ENCODE peak calls at places on chromosome 11, in four cellular contexts. C, Y, E and A are unnamed samples.

GRCh38 chr11:132493786-132494185 is 1038.5 kb downstream of the OPCML start:
- DNase-seq in C (no peak), E (no peak), Y (no peak), A (no peak)

GRCh38 chr11:16786131-16786530 is 47.7 kb downstream of the C11orf58 start:
- DNase-seq in Y (no peak), C (no peak), E (no peak), A (no peak)

GRCh38 chr11:32422545-32422944 is 12.8 kb downstream of the WT1 start:
- DNase-seq in Y (no peak), C (no peak), E (no peak), A (no peak)

GRCh38 chr11:10275714-10276113 is 18.3 kb downstream of the SBF2 start:
- DNase-seq in Y (no peak), C (no peak), E (no peak), A (no peak)

GRCh38 chr11:133896642-133897330 is 51.5 kb upstream of the SPATA19 start:
- DNase-seq in C (no peak), Y (no peak), E (no peak), A (no peak)

GRCh38 chr11:124758355-124759267 is 3.5 kb downstream of the ESAM start:
- DNase-seq in Y (peak), E (peak), C (peak), A (peak)

GRCh38 chr11:64914123-64914522 is 2.9 kb downstream of the ATG2A start:
- DNase-seq in Y (no peak), E (no peak), C (no peak), A (no peak)

GRCh38 chr11:119258180-119258579 is 52.0 kb downstream of the CBL start:
- DNase-seq in C (no peak), Y (peak), E (no peak), A (no peak)

GRCh38 chr11:106012744-106013143 is 9.3 kb downstream of the MSANTD4 start:
- DNase-seq in C (no peak), E (no peak), Y (peak), A (no peak)

GRCh38 chr11:10305964-10306918 is 1.4 kb downstream of the ADM start:
- DNase-seq in Y (peak), E (peak), C (peak), A (no peak)

GRCh38 chr11:122193457-122193856 is 77.4 kb upstream of the BLID start:
- DNase-seq in C (no peak), E (no peak), Y (no peak), A (no peak)

GRCh38 chr11:66745356-66746235 is 16.6 kb upstream of the SPTBN2 start:
- DNase-seq in E (peak), C (peak), Y (no peak), A (no peak)

GRCh38 chr11:46850829-46851380 is 4.8 kb upstream of the CKAP5 start:
- DNase-seq in E (no peak), C (no peak), Y (no peak), A (no peak)

GRCh38 chr11:96054870-96055705 is 131.2 kb upstream of the MTMR2 start:
- DNase-seq in C (peak), E (no peak), Y (peak), A (no peak)

GRCh38 chr11:109849946-109850345 is 243.2 kb upstream of the ZC3H12C start:
- DNase-seq in C (no peak), E (no peak), Y (no peak), A (no peak)

GRCh38 chr11:116825854-116826750 is 3.0 kb upstream of the APOA4 start:
- DNase-seq in E (no peak), Y (no peak), C (no peak), A (no peak)

GRCh38 chr11:75347781-75348613 is 3.5 kb downstream of the ARRB1 start:
- DNase-seq in Y (no peak), E (no peak), C (no peak), A (no peak)

GRCh38 chr11:66510271-66510989 is at the start of gene BBS1:
- DNase-seq in C (peak), E (peak), Y (peak), A (peak)

GRCh38 chr11:23406131-23406819 is 546.0 kb upstream of the CCDC179 start:
- DNase-seq in E (no peak), C (no peak), Y (no peak), A (peak)

GRCh38 chr11:123474994-123475393 is 44.9 kb downstream of the GRAMD1B start:
- DNase-seq in C (no peak), Y (no peak), E (no peak), A (no peak)

GRCh38 chr11:33055361-33055760 is 16.0 kb downstream of the TCP11L1 start:
- DNase-seq in C (no peak), E (no peak), Y (no peak), A (no peak)

GRCh38 chr11:44404323-44404705 is 94.4 kb upstream of the ALX4 start:
- DNase-seq in C (no peak), Y (no peak), E (no peak), A (no peak)

GRCh38 chr11:125370561-125371389 is 125.3 kb downstream of the FEZ1 start:
- DNase-seq in Y (no peak), E (no peak), C (no peak), A (no peak)

GRCh38 chr11:24239016-24239720 is 257.7 kb upstream of the LUZP2 start:
- DNase-seq in E (no peak), C (no peak), Y (no peak), A (no peak)

GRCh38 chr11:109089144-109089543 is 332.8 kb upstream of the C11orf87 start:
- DNase-seq in Y (no peak), C (no peak), E (no peak), A (no peak)

GRCh38 chr11:35166369-35167360 is 27.7 kb downstream of the CD44 start:
- DNase-seq in Y (no peak), C (no peak), E (no peak), A (no peak)

GRCh38 chr11:117226388-117227385 is 5.2 kb downstream of the PCSK7 start:
- DNase-seq in E (peak), C (peak), Y (peak), A (peak)

GRCh38 chr11:116062526-116063171 is 558.4 kb upstream of the CADM1 start:
- DNase-seq in Y (no peak), E (peak), C (no peak), A (no peak)

GRCh38 chr11:77448269-77448668 is 25.6 kb downstream of the PAK1 start:
- DNase-seq in Y (no peak), C (no peak), E (no peak), A (no peak)

GRCh38 chr11:78417888-78418583 is 416 bp upstream of the GAB2 start:
- DNase-seq in E (peak), Y (peak), C (peak), A (peak)

GRCh38 chr11:23573430-23573829 is 713.2 kb upstream of the CCDC179 start:
- DNase-seq in E (no peak), Y (no peak), C (no peak), A (no peak)

GRCh38 chr11:116864531-116864930 is 27.1 kb upstream of the APOA1 start:
- DNase-seq in C (no peak), Y (no peak), E (no peak), A (no peak)

GRCh38 chr11:70445091-70445490 is 46.8 kb downstream of the CTTN start:
- DNase-seq in E (no peak), C (no peak), Y (no peak), A (no peak)

GRCh38 chr11:70454197-70454767 is 56.0 kb downstream of the CTTN start:
- DNase-seq in Y (no peak), E (no peak), C (no peak), A (no peak)

GRCh38 chr11:70445605-70446004 is 47.3 kb downstream of the CTTN start:
- DNase-seq in C (no peak), Y (no peak), E (no peak), A (no peak)

GRCh38 chr11:70443043-70444030 is 45.0 kb downstream of the CTTN start:
- DNase-seq in E (no peak), Y (no peak), C (no peak), A (no peak)

GRCh38 chr11:70448983-70449567 is 50.7 kb downstream of the CTTN start:
- DNase-seq in Y (peak), E (no peak), C (no peak), A (no peak)
- TF ChIP-seq CTCF in Y (peak), E (no peak), C (peak), A (no peak)

GRCh38 chr11:104254347-104254746 is 90.4 kb upstream of the PDGFD start:
- DNase-seq in C (peak), E (peak), Y (peak), A (peak)
- TF ChIP-seq CTCF in C (peak), E (peak), Y (peak), A (no peak)

GRCh38 chr11:69912911-69913451 is 93.8 kb upstream of the FGF3 start:
- DNase-seq in E (no peak), Y (peak), C (no peak), A (peak)
- TF ChIP-seq CTCF in E (no peak), Y (peak), C (peak), A (no peak)

DNA sequence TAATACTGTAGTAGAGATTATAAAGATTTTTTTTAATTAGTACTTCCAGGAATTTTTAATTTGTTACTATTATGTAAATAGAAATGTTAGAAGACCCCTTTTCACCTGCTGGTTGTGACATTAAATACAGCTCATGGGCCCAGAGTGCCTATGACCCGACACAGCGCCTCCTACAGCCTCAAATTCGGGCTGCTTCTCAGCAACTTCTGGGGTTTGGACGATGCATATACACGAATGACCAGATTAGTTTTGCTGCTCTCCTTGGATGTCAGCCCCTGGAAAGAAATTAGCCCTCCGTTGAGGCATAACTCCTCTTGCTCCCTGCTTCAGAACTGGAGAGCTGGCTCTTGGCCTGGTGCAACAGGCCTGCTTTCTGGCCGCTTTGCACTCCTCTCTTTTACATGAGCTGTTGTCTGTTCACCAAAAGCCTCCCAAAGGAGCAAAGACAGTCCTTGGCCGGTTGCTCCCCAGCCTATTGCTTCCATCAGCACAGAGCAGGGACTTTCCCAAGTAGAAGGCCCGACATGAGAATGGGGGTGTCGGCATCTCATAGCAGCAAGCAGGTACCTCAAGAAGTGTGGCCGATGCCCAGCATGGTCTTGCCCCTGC is 3.3 kb downstream of the TECTA start:
- DNase-seq in E (no peak), C (no peak), Y (no peak), A (no peak)
- TF ChIP-seq CTCF in E (no peak), C (peak), Y (peak), A (no peak)

GRCh38 chr11:104332110-104332509 is 168.2 kb upstream of the PDGFD start:
- DNase-seq in Y (peak), C (peak), E (no peak), A (no peak)
- TF ChIP-seq CTCF in Y (peak), C (peak), E (no peak), A (no peak)